ENCODE peak calls at places on chromosome 7, in four cellular contexts. Y, I, L and F are unnamed samples.

GRCh38 chr7:97819161-97819560 is 53.0 kb downstream of the ASNS start:
- DNase-seq in L (no peak), I (peak), Y (no peak), F (no peak)

GRCh38 chr7:16743207-16743606 is 10.3 kb upstream of the TSPAN13 start:
- DNase-seq in Y (no peak), L (no peak), I (no peak), F (no peak)

GRCh38 chr7:48594349-48594748 is 330.0 kb upstream of the CDC14C start:
- DNase-seq in Y (no peak), I (no peak), L (no peak), F (no peak)

GRCh38 chr7:133742709-133743538 is 384.2 kb upstream of the LRGUK start:
- DNase-seq in I (no peak), Y (no peak), L (no peak), F (no peak)

GRCh38 chr7:102395620-102395957 is 574 bp upstream of the PRKRIP1 start:
- DNase-seq in L (no peak), I (no peak), Y (no peak), F (no peak)

GRCh38 chr7:96870201-96870600 is 135.2 kb upstream of the DLX6 start:
- DNase-seq in Y (no peak), I (no peak), L (no peak), F (no peak)

GRCh38 chr7:149355390-149356048 is 93.5 kb downstream of the ZNF783 start:
- DNase-seq in I (peak), L (peak), Y (peak), F (no peak)

GRCh38 chr7:113083132-113083833 is 3.3 kb downstream of the GPR85 start:
- DNase-seq in I (no peak), L (no peak), Y (no peak), F (no peak)

GRCh38 chr7:16695621-16696237 is 49.7 kb downstream of the BZW2 start:
- DNase-seq in L (peak), Y (peak), I (peak), F (no peak)

GRCh38 chr7:36651404-36651803 is 72.9 kb downstream of the AOAH start:
- DNase-seq in I (no peak), L (no peak), Y (no peak), F (no peak)

GRCh38 chr7:2820508-2820934 is 23.6 kb downstream of the GNA12 start:
- DNase-seq in L (no peak), Y (no peak), I (peak), F (no peak)

GRCh38 chr7:131493559-131493958 is 62.9 kb downstream of the PODXL start:
- DNase-seq in L (no peak), I (no peak), Y (no peak), F (no peak)

GRCh38 chr7:79523426-79523825 is 70.0 kb upstream of the MAGI2 start:
- DNase-seq in L (no peak), Y (no peak), I (no peak), F (no peak)

GRCh38 chr7:150992833-150993302 is 2.1 kb downstream of the NOS3 start:
- DNase-seq in I (peak), Y (peak), L (peak), F (no peak)

GRCh38 chr7:77461246-77461645 is 45.1 kb upstream of the GSAP start:
- DNase-seq in I (no peak), L (no peak), Y (no peak), F (no peak)

GRCh38 chr7:71348751-71349415 is 216.9 kb downstream of the GALNT17 start:
- DNase-seq in L (no peak), Y (no peak), I (no peak), F (no peak)

GRCh38 chr7:95391761-95392160 is 4.4 kb downstream of the PON3 start:
- DNase-seq in I (no peak), L (no peak), Y (no peak), F (no peak)

GRCh38 chr7:136976504-136977251 is 108.2 kb downstream of the CHRM2 start:
- DNase-seq in I (no peak), Y (no peak), L (no peak), F (no peak)

GRCh38 chr7:108310351-108310750 is 145.9 kb downstream of the NRCAM start:
- DNase-seq in Y (no peak), I (no peak), L (no peak), F (no peak)

GRCh38 chr7:149459540-149460433 is 1.1 kb downstream of the ZNF777 start:
- DNase-seq in I (no peak), L (peak), Y (no peak), F (no peak)

GRCh38 chr7:106883627-106884026 is 18.5 kb downstream of the PIK3CG start:
- DNase-seq in L (no peak), I (no peak), Y (no peak), F (peak)

GRCh38 chr7:12131122-12131521 is 80.0 kb upstream of the TMEM106B start:
- DNase-seq in Y (no peak), I (no peak), L (no peak), F (no peak)

GRCh38 chr7:24882989-24883631 is 96.9 kb downstream of the OSBPL3 start:
- DNase-seq in Y (no peak), L (no peak), I (no peak), F (no peak)
- TF ChIP-seq TCF7 in Y (no peak), L (no peak), I (no peak), F (no peak)

GRCh38 chr7:105587899-105588690 is 6.8 kb upstream of the EFCAB10 start:
- DNase-seq in I (no peak), L (no peak), Y (no peak), F (no peak)

GRCh38 chr7:105590793-105591192 is 9.5 kb upstream of the EFCAB10 start:
- DNase-seq in L (no peak), I (no peak), Y (no peak), F (no peak)

GRCh38 chr7:105591522-105591921 is 10.2 kb upstream of the EFCAB10 start:
- DNase-seq in L (no peak), Y (no peak), I (no peak), F (no peak)

GRCh38 chr7:105585850-105586500 is 4.7 kb upstream of the EFCAB10 start:
- DNase-seq in L (no peak), Y (no peak), I (no peak), F (no peak)

GRCh38 chr7:105589221-105590077 is 8.2 kb upstream of the EFCAB10 start:
- DNase-seq in L (no peak), I (peak), Y (peak), F (peak)
- TF ChIP-seq TCF7 in L (no peak), I (no peak), Y (no peak), F (no peak)

GRCh38 chr7:130441408-130441854 is 615 bp upstream of the CEP41 start:
- DNase-seq in L (peak), Y (peak), I (no peak), F (no peak)
- TF ChIP-seq TCF7 in L (no peak), Y (no peak), I (no peak), F (no peak)

GRCh38 chr7:45978010-45978681 is 57.1 kb upstream of the IGFBP3 start:
- DNase-seq in Y (no peak), L (no peak), I (peak), F (peak)
- TF ChIP-seq TCF7 in Y (no peak), L (no peak), I (no peak), F (no peak)

DNA sequence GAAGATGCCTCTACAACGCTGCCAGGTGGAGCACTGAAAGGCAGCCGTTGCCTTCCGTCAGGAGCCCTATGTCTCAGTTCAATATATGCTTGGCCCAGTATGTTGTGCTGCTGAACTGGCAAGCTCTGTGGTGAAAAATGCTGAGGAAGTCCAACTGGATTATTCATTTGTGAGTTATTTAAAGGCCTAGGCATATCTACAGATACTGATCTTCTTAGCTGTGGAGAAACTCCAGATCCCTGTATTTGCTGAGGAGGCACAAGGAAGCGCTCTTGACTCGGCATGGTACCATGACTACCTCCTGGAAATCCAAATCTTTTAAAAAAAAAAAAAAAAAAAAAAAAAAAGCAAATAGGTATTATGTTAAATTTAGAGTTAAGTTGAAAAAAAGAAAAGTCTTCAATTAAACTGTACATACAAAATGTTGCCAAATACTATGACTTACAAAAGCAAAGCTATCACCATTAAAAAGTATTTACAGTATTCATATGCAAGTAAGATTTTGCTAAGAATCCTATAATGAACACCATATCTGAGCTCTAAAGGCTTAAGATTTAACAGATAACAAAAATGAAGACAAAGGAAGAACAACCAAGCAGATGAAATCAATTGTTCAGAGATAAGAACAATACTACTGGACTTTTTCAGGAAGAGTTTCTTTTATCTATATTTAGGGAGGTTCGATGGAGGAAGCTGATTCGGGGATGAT is 152.4 kb downstream of the GALNT11 start:
- DNase-seq in L (no peak), Y (no peak), I (no peak), F (no peak)
- TF ChIP-seq TCF7 in L (no peak), Y (no peak), I (no peak), F (no peak)

GRCh38 chr7:138164804-138165203 is 88.5 kb downstream of the AKR1D1 start:
- DNase-seq in I (no peak), Y (no peak), L (no peak), F (no peak)
- TF ChIP-seq TCF7 in I (no peak), Y (no peak), L (no peak), F (no peak)

GRCh38 chr7:142805350-142806020 is 34.7 kb downstream of the PRSS2 start:
- DNase-seq in Y (no peak), L (no peak), I (no peak), F (no peak)
- TF ChIP-seq TCF7 in Y (no peak), L (no peak), I (no peak), F (no peak)

GRCh38 chr7:44914992-44915607 is 29.8 kb upstream of the PURB start:
- DNase-seq in Y (no peak), L (no peak), I (no peak), F (peak)
- TF ChIP-seq TCF7 in Y (no peak), L (no peak), I (no peak), F (peak)

DNA sequence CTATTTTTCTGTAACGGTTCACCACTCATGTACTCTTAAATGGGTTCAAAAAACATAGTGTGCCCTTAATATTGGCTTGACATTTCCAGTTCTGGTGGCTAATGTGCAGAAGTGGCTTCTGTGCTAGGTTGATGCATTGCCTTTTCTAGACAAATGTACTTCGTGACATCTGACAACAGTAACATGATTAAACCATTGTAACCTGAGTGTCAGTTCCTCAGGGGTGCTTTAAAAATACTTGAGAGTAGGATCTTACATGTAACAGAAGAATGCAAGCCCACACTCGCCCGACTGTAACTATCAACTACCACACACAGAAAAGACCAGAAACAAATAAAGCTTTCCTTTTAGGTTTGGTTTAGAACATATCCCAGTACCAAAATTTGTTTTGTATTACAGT is 393.4 kb upstream of the NFE2L3 start:
- DNase-seq in I (no peak), L (no peak), Y (no peak), F (no peak)
- TF ChIP-seq TCF7 in I (no peak), L (no peak), Y (no peak), F (no peak)

GRCh38 chr7:93804726-93805125 is 85.8 kb downstream of the TFPI2 start:
- DNase-seq in Y (no peak), I (no peak), L (no peak), F (no peak)

GRCh38 chr7:93799750-93800357 is 90.7 kb downstream of the TFPI2 start:
- DNase-seq in I (no peak), L (no peak), Y (no peak), F (no peak)
- TF ChIP-seq TCF7 in I (no peak), L (no peak), Y (no peak), F (no peak)